ENCODE peak calls at places on chromosomes 13 and 19, in seven cellular contexts. D is GDM1; O is activated CD4-positive, CD25-positive, alpha-beta regulatory T cell; C is RCC 7860; T is hypothalamus; R is neural progenitor cell; A is stromal cell of bone marrow. Q is an unnamed sample.

GRCh38 chr13:34103854-34104253 is 285.9 kb downstream of the RFC3 start:
- DNase-seq in A (no peak), R (no peak), T (no peak), D (no peak), O (no peak), C (no peak), Q (no peak)

GRCh38 chr13:24076124-24076523 is 84.4 kb upstream of the SPATA13 start:
- DNase-seq in T (no peak), D (no peak), O (no peak), A (no peak), C (no peak), R (no peak), Q (no peak)

GRCh38 chr19:4369888-4370260 is 26.5 kb downstream of the MPND start:
- DNase-seq in O (peak), A (no peak), C (peak), T (peak), D (peak), R (peak), Q (no peak)

GRCh38 chr13:99211421-99212035 is 10.9 kb downstream of the UBAC2 start:
- DNase-seq in R (no peak), O (no peak), D (no peak), A (no peak), C (no peak), T (no peak), Q (no peak)

GRCh38 chr13:98200211-98200878 is 23.3 kb upstream of the RNF113B start:
- DNase-seq in O (no peak), C (no peak), D (no peak), R (no peak), A (no peak), T (no peak), Q (no peak)

GRCh38 chr19:31135841-31136240 is 213.4 kb downstream of the TSHZ3 start:
- DNase-seq in C (peak), T (no peak), D (no peak), R (no peak), O (no peak), A (no peak), Q (no peak)

GRCh38 chr19:30848626-30849322 is 476.6 kb downstream of the ZNF536 start:
- DNase-seq in C (no peak), D (no peak), T (no peak), A (no peak), O (no peak), R (no peak), Q (no peak)

GRCh38 chr19:42284641-42285341 is 15.7 kb downstream of the CIC start:
- DNase-seq in D (no peak), A (no peak), C (no peak), R (peak), T (no peak), O (no peak), Q (no peak)

GRCh38 chr13:30796132-30796832 is 60.9 kb downstream of the ALOX5AP start:
- DNase-seq in O (no peak), D (no peak), T (peak), C (peak), R (no peak), A (no peak), Q (peak)

GRCh38 chr19:535017-535835 is 3.7 kb downstream of the CDC34 start:
- DNase-seq in A (no peak), O (no peak), R (no peak), T (no peak), C (peak), D (no peak), Q (no peak)

GRCh38 chr19:19637186-19637522 is 6.3 kb downstream of the GMIP start:
- DNase-seq in O (no peak), T (no peak), A (no peak), C (no peak), D (no peak), R (no peak), Q (no peak)

GRCh38 chr19:31639306-31639705 is 290.1 kb upstream of the TSHZ3 start:
- DNase-seq in O (no peak), R (no peak), A (peak), D (no peak), C (peak), T (no peak), Q (no peak)

GRCh38 chr13:113592571-113592970 is 8.0 kb downstream of the TFDP1 start:
- DNase-seq in C (no peak), A (no peak), D (no peak), O (no peak), R (no peak), T (no peak), Q (no peak)

GRCh38 chr19:33432408-33433170 is 59.1 kb downstream of the CEBPG start:
- DNase-seq in A (no peak), R (no peak), T (no peak), C (no peak), D (no peak), O (no peak), Q (no peak)

GRCh38 chr19:36086326-36086725 is 24.6 kb upstream of the OVOL3 start:
- DNase-seq in A (no peak), O (no peak), R (no peak), T (no peak), D (no peak), C (no peak), Q (no peak)

GRCh38 chr13:46473806-46474205 is 79.2 kb upstream of the LRCH1 start:
- DNase-seq in C (no peak), R (no peak), A (no peak), D (no peak), O (no peak), T (no peak), Q (no peak)

GRCh38 chr13:33453911-33454310 is 168.4 kb upstream of the STARD13 start:
- DNase-seq in T (no peak), R (no peak), A (no peak), C (no peak), O (no peak), D (no peak), Q (no peak)

GRCh38 chr19:49391581-49392399 is 3.7 kb downstream of the KASH5 start:
- DNase-seq in O (peak), C (peak), T (peak), D (peak), R (peak), A (peak), Q (peak)

GRCh38 chr19:10096615-10096963 is 5.9 kb downstream of the ANGPTL6 start:
- DNase-seq in O (no peak), R (no peak), C (no peak), T (no peak), A (no peak), D (no peak), Q (no peak)

GRCh38 chr13:48251616-48252081 is 18.6 kb downstream of the ITM2B start:
- DNase-seq in R (no peak), D (no peak), C (no peak), A (no peak), T (no peak), O (no peak), Q (no peak)

GRCh38 chr19:18418725-18419194 is 438 bp upstream of the SSBP4 start:
- DNase-seq in R (no peak), C (no peak), D (no peak), A (no peak), T (no peak), O (no peak), Q (no peak)

GRCh38 chr19:47377801-47378200 is 28.7 kb downstream of the DHX34 start:
- DNase-seq in R (no peak), A (no peak), T (no peak), D (no peak), O (no peak), C (no peak), Q (no peak)

GRCh38 chr13:24511019-24511823 is 1.4 kb downstream of the PARP4 start:
- DNase-seq in T (no peak), D (peak), R (peak), A (peak), O (peak), C (peak), Q (no peak)

GRCh38 chr19:29017788-29018187 is 195.2 kb downstream of the UQCRFS1 start:
- DNase-seq in O (no peak), T (no peak), C (no peak), A (no peak), R (no peak), D (no peak), Q (no peak)

Q was measured in AG09319.